ENCODE peak calls at places on chromosomes 12 and 14, in six cellular contexts. Q is left cardiac atrium; V is OCI-M1; C is Karpas-422; R is activated naive CD4-positive, alpha-beta T cell treated with anti-CD3 and anti-CD28 coated beads, Interleukin-2, amount 10 ng/mL, durations not matched to agents 7 days and 5 days; K is T-helper 9 cell. Z is an unnamed sample.

GRCh38 chr12:29427964-29428363 is 47.0 kb upstream of the ERGIC2 start:
- DNase-seq in Q (no peak), C (peak; percentile 67), V (peak; percentile 95), R (no peak), K (no peak), Z (no peak)

GRCh38 chr14:34051966-34052657 is 101.2 kb upstream of the EGLN3 start:
- DNase-seq in C (no peak), K (no peak), Q (no peak), V (no peak), R (peak; percentile 24), Z (no peak)

GRCh38 chr12:88501976-88502938 is 78.0 kb downstream of the KITLG start:
- DNase-seq in C (no peak), R (no peak), V (no peak), K (no peak), Q (no peak), Z (no peak)

GRCh38 chr12:93102289-93102688 is 173.2 kb upstream of the EEA1 start:
- DNase-seq in K (no peak), Q (no peak), V (no peak), C (no peak), R (no peak), Z (no peak)

GRCh38 chr14:100192250-100192671 is 32.8 kb upstream of the DEGS2 start:
- DNase-seq in R (no peak), C (no peak), Q (peak; percentile 58), V (no peak), K (no peak), Z (no peak)

GRCh38 chr12:56193025-56193578 is 3.8 kb upstream of the SMARCC2 start:
- DNase-seq in C (peak; percentile 96), V (peak; percentile 96), R (peak; percentile 87), Q (peak; percentile 76), K (peak; percentile 64), Z (peak; percentile 78)

GRCh38 chr12:97131220-97131981 is 224.3 kb downstream of the NEDD1 start:
- DNase-seq in V (no peak), R (no peak), K (no peak), Q (no peak), C (no peak), Z (no peak)

GRCh38 chr14:67517083-67517482 is 16.0 kb upstream of the PLEKHH1 start:
- DNase-seq in C (no peak), R (no peak), K (no peak), V (no peak), Q (peak; percentile 37), Z (no peak)

GRCh38 chr12:115771065-115771464 is 506.4 kb downstream of the MED13L start:
- DNase-seq in C (peak; percentile 44), R (no peak), V (peak; percentile 3), K (no peak), Q (no peak), Z (no peak)

GRCh38 chr14:74510211-74510931 is 16.8 kb downstream of the ISCA2 start:
- DNase-seq in K (no peak), V (no peak), R (no peak), Q (no peak), C (no peak), Z (no peak)

GRCh38 chr12:2804390-2805145 is 7.9 kb upstream of the ITFG2 start:
- DNase-seq in C (no peak), K (no peak), R (no peak), V (no peak), Q (peak; percentile 69), Z (no peak)